ENCODE peak calls at places on chromosomes 4 and X, in eight cellular contexts. H is foreskin fibroblast; A is gastrocnemius medialis; L is fibroblast of pulmonary artery; N is right lobe of liver; V is CD4-positive, alpha-beta T cell; U is fibroblast of lung; G is neural progenitor cell. C is an unnamed sample.

GRCh38 chrX:43505759-43506158 is 150.3 kb upstream of the MAOA start:
- DNase-seq in H (no peak), A (no peak), L (no peak), N (no peak), V (no peak), U (no peak), G (no peak), C (no peak)

GRCh38 chr4:84814100-84814750 is 152.3 kb downstream of the WDFY3 start:
- DNase-seq in H (peak), A (peak), L (peak), N (no peak), V (no peak), U (peak), G (no peak), C (peak)

GRCh38 chrX:68835468-68835867 is 6.6 kb downstream of the EFNB1 start:
- DNase-seq in H (no peak), A (no peak), L (no peak), N (peak), V (no peak), U (no peak), G (no peak), C (no peak)

GRCh38 chrX:24306430-24306829 is 7.4 kb downstream of the SUPT20HL2 start:
- DNase-seq in H (no peak), A (no peak), L (peak), N (no peak), V (no peak), U (no peak), G (peak), C (no peak)

GRCh38 chr4:108029731-108030130 is 40.0 kb downstream of the HADH start:
- DNase-seq in H (peak), A (no peak), L (no peak), N (no peak), V (no peak), U (no peak), G (no peak), C (no peak)

GRCh38 chrX:119541188-119541587 is 24.0 kb downstream of the STEEP1 start:
- DNase-seq in H (peak), A (no peak), L (peak), N (no peak), V (no peak), U (peak), G (no peak), C (no peak)

GRCh38 chr4:28225005-28225404 is 1364.4 kb downstream of the STIM2 start:
- DNase-seq in H (peak), A (no peak), L (peak), N (no peak), V (no peak), U (peak), G (peak), C (peak)

GRCh38 chr4:146224331-146224966 is 10.1 kb downstream of the REELD1 start:
- DNase-seq in H (peak), A (no peak), L (peak), N (no peak), V (no peak), U (peak), G (no peak), C (no peak)

GRCh38 chr4:87423313-87424031 is 1.1 kb downstream of the NUDT9 start:
- DNase-seq in H (peak), A (no peak), L (no peak), N (no peak), V (no peak), U (peak), G (no peak), C (no peak)

DNA sequence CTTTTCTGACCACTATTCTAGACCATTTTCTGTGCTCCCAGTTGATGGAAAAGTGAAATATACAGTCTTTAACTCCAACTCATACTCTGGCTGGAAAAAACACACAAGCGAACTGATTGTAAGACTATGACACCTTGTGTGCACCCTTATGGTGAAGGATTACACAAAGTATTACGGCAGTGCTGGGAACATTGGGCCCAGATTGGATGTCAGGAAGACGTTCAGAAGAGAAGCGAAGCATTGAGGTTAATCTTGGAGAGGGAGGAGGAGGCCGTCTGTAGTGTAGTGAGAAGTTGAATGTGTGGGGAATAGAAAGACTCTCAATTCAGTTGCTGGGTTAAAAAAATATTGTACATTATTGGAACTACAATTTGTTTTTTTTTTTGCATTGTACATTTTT is 50.0 kb downstream of the GRIA2 start:
- DNase-seq in H (no peak), A (no peak), L (no peak), N (no peak), V (no peak), U (no peak), G (no peak), C (no peak)
- TF ChIP-seq CTCF in H (no peak), A (no peak), L (no peak), N (no peak), V (no peak), U (no peak), G (no peak), C (no peak)

GRCh38 chrX:56975611-56976010 is 19.7 kb downstream of the SPIN3 start:
- DNase-seq in H (no peak), A (no peak), L (peak), N (no peak), V (no peak), U (no peak), G (peak), C (no peak)
- TF ChIP-seq CTCF in H (no peak), A (no peak), L (peak), N (no peak), V (no peak), U (no peak), G (peak), C (no peak)

DNA sequence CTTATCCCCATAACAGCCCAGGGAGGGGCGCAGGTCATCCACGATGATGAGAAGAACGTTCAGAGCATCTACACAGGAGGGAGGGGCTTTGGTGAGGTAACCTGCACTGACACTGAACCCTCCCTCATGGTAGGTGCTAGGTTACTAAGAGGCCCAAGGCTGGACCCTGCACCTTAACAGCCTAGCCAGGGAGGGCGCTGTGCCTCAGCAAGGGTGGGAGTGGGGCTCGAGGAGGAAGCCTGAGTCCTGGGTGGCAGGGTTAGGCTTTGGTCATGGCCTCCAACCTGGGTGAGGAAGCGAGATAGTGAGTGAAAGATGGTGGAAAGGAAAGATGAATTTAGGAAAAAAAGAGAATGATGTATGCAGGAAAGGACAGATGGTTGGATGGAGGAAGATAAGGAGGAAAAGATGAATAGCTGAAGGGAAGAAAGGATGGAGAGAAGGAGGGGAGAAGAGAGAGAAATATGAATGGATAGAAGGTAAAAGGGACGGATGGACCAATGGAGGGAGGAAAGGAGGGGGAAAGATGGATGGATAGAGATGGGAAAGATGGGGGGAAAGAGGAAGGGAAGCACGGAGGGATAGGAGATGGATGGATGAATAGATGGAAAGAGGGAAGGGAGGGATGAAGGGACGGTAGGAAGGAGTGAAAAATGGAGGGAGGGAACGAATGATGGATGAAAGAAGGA is 736 bp downstream of the IDS start:
- DNase-seq in H (peak), A (no peak), L (no peak), N (no peak), V (peak), U (no peak), G (peak), C (no peak)
- TF ChIP-seq CTCF in H (peak), A (no peak), L (no peak), N (no peak), V (peak), U (no peak), G (peak), C (peak)

GRCh38 chrX:15146515-15146914 is 123.4 kb downstream of the ASB9 start:
- DNase-seq in H (peak), A (no peak), L (peak), N (no peak), V (no peak), U (peak), G (peak), C (no peak)
- TF ChIP-seq CTCF in H (peak), A (no peak), L (peak), N (peak), V (peak), U (peak), G (peak), C (peak)

DNA sequence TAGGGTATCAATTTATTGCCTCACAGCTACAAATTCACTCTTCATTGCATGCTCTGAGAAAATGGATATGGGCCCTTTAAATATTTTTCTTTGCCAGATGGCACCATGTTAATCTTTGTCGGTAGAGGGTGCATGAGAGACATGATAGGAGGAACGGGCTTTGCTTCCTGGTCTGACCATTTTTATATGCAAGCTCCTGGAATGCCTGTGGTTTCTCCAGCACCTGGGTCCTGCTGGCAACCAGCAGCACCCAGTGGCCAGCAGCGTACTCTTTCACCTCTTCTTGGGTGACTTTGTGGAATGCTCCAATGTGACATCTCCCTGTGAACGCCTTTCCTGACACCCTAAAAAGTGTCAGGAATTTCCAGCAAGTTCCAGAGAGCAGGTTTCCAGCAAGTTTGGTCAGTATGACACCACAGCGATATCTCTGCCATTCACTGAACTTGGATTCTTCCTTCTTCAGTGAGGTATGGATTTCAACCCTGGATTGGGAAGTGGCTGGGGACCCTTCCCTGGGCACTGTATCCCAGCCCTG is 140.3 kb upstream of the PGRMC2 start:
- DNase-seq in H (peak), A (peak), L (peak), N (no peak), V (no peak), U (peak), G (no peak), C (peak)
- TF ChIP-seq CTCF in H (peak), A (no peak), L (peak), N (peak), V (no peak), U (peak), G (no peak), C (peak)

DNA sequence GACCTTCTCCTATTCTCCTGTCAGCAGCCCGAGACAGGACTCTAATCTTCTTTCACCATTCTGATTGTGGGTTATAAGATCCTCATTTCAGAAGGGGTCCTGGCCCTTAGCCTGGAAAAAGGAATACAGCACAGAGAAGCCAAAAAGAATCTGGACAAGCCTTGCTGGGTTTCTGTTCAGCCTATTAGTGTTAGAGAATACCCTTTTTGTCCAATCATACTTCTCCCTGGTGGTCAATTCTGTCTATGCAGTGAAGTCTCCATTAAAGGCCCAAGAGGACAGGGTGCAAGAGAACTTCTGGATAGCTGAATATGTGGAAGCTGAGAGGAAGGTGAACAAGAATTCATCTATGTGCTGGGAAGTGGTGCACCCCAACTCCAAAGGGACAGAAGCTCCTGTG is 105.7 kb upstream of the AGA start:
- DNase-seq in H (no peak), A (no peak), L (no peak), N (no peak), V (no peak), U (no peak), G (no peak), C (no peak)
- TF ChIP-seq CTCF in H (no peak), A (no peak), L (peak), N (no peak), V (no peak), U (no peak), G (no peak), C (no peak)

GRCh38 chr4:48686369-48686768 is 93.7 kb downstream of the FRYL start:
- DNase-seq in H (no peak), A (no peak), L (no peak), N (no peak), V (no peak), U (no peak), G (no peak), C (no peak)

GRCh38 chr4:48683784-48684666 is 96.1 kb downstream of the FRYL start:
- DNase-seq in H (no peak), A (no peak), L (no peak), N (no peak), V (no peak), U (no peak), G (no peak), C (no peak)

GRCh38 chr4:48680848-48681568 is 99.1 kb downstream of the FRYL start:
- DNase-seq in H (no peak), A (no peak), L (no peak), N (no peak), V (no peak), U (no peak), G (no peak), C (no peak)

GRCh38 chr4:48687313-48687712 is 92.8 kb downstream of the FRYL start:
- DNase-seq in H (no peak), A (no peak), L (no peak), N (no peak), V (no peak), U (no peak), G (no peak), C (no peak)

GRCh38 chr4:48681856-48682255 is 98.2 kb downstream of the FRYL start:
- DNase-seq in H (peak), A (no peak), L (peak), N (no peak), V (no peak), U (peak), G (no peak), C (no peak)
- TF ChIP-seq CTCF in H (peak), A (no peak), L (peak), N (peak), V (peak), U (peak), G (peak), C (peak)

C was measured in AG09319.